ENCODE peak calls at places on chromosomes 3 and 15, in five cellular contexts. N, Q, Y, A and T are unnamed samples.

GRCh38 chr3:29694783-29695182 is 413.9 kb downstream of the RBMS3 start:
- DNase-seq in N (no peak), Q (peak), Y (no peak), A (no peak), T (no peak)

GRCh38 chr3:25567390-25567789 is 97.3 kb downstream of the TOP2B start:
- DNase-seq in N (no peak), Q (no peak), Y (no peak), A (no peak), T (no peak)

GRCh38 chr3:185280572-185281365 is 26.9 kb upstream of the EHHADH start:
- DNase-seq in N (no peak), Q (peak), Y (peak), A (no peak), T (no peak)

GRCh38 chr15:101327147-101327740 is 32.2 kb upstream of the SNRPA1 start:
- DNase-seq in N (no peak), Q (no peak), Y (no peak), A (no peak), T (no peak)

GRCh38 chr15:32705450-32705849 is 12.4 kb upstream of the GREM1 start:
- DNase-seq in N (no peak), Q (no peak), Y (no peak), A (no peak), T (no peak)

GRCh38 chr3:31197941-31198340 is 303.5 kb upstream of the GADL1 start:
- DNase-seq in N (no peak), Q (no peak), Y (no peak), A (no peak), T (no peak)

GRCh38 chr3:38647217-38647970 is 2.1 kb downstream of the SCN5A start:
- DNase-seq in N (no peak), Q (no peak), Y (no peak), A (no peak), T (no peak)

GRCh38 chr3:98778852-98779379 is 15.8 kb downstream of the ST3GAL6 start:
- DNase-seq in N (no peak), Q (peak), Y (no peak), A (no peak), T (no peak)

GRCh38 chr3:153970735-153971347 is 150.3 kb upstream of the ARHGEF26 start:
- DNase-seq in N (no peak), Q (no peak), Y (no peak), A (no peak), T (no peak)

GRCh38 chr3:184005981-184006507 is 11.6 kb downstream of the ABCC5 start:
- DNase-seq in N (peak), Q (no peak), Y (peak), A (no peak), T (no peak)

GRCh38 chr3:194276768-194277546 is 74.2 kb downstream of the CPN2 start:
- DNase-seq in N (no peak), Q (no peak), Y (no peak), A (no peak), T (peak)

GRCh38 chr3:113600418-113601185 is 68.2 kb downstream of the SIDT1 start:
- DNase-seq in N (no peak), Q (no peak), Y (no peak), A (no peak), T (no peak)

GRCh38 chr3:31117854-31118253 is 223.4 kb upstream of the GADL1 start:
- DNase-seq in N (no peak), Q (no peak), Y (no peak), A (no peak), T (no peak)

GRCh38 chr3:186990878-186991308 is 60.6 kb downstream of the ST6GAL1 start:
- DNase-seq in N (no peak), Q (no peak), Y (no peak), A (no peak), T (no peak)

GRCh38 chr15:73683624-73684536 is at the start of gene CD276:
- DNase-seq in N (peak), Q (peak), Y (peak), A (no peak), T (peak)

GRCh38 chr15:88484781-88485246 is 17.3 kb downstream of the MRPS11 start:
- DNase-seq in N (no peak), Q (peak), Y (no peak), A (no peak), T (no peak)

GRCh38 chr15:87711011-87711410 is 545.5 kb downstream of the NTRK3 start:
- DNase-seq in N (no peak), Q (no peak), Y (no peak), A (no peak), T (no peak)

GRCh38 chr3:172711457-172711800 is 562 bp upstream of the NCEH1 start:
- DNase-seq in N (peak), Q (no peak), Y (no peak), A (no peak), T (no peak)

GRCh38 chr3:18575573-18575972 is 150.4 kb upstream of the SATB1 start:
- DNase-seq in N (no peak), Q (no peak), Y (no peak), A (no peak), T (no peak)

GRCh38 chr15:90099868-90100854 is 2.1 kb downstream of the IDH2 start:
- DNase-seq in N (no peak), Q (peak), Y (no peak), A (no peak), T (peak)

GRCh38 chr3:50371133-50371670 is 11.9 kb upstream of the TMEM115 start:
- DNase-seq in N (no peak), Q (no peak), Y (no peak), A (no peak), T (no peak)

GRCh38 chr3:195453236-195453635 is 10.4 kb upstream of the ACAP2 start:
- DNase-seq in N (no peak), Q (no peak), Y (no peak), A (no peak), T (no peak)

GRCh38 chr3:62611541-62612240 is 238.3 kb upstream of the FEZF2 start:
- DNase-seq in N (no peak), Q (peak), Y (no peak), A (no peak), T (no peak)

GRCh38 chr15:78800806-78801205 is 10.5 kb downstream of the ADAMTS7 start:
- DNase-seq in N (no peak), Q (no peak), Y (no peak), A (no peak), T (no peak)

GRCh38 chr3:74000715-74001114 is 376.0 kb upstream of the PDZRN3 start:
- DNase-seq in N (no peak), Q (no peak), Y (no peak), A (no peak), T (no peak)

GRCh38 chr3:41907330-41908073 is 54.4 kb downstream of the ULK4 start:
- DNase-seq in N (no peak), Q (peak), Y (no peak), A (no peak), T (no peak)